ENCODE peak calls at places on chromosomes 11 and 22, in seven cellular contexts. O is kidney, N is ovary, C is left ventricle myocardium inferior, D is brain microvascular endothelial cell, U is fibroblast of mammary gland, J is right lobe of liver. S is an unnamed sample.

GRCh38 chr11:67372232-67372992 is 986 bp downstream of the CLCF1 start:
- DNase-seq in O (peak; percentile 87), N (peak; percentile 72), C (no peak), D (no peak), U (no peak), J (no peak), S (peak; percentile 53)

GRCh38 chr11:120303004-120303637 is 22.0 kb upstream of the TLCD5 start:
- DNase-seq in O (no peak), N (peak; percentile 53), C (peak; percentile 51), D (peak; percentile 74), U (peak; percentile 72), J (no peak), S (peak; percentile 79)

GRCh38 chr11:108117746-108118371 is 3.5 kb upstream of the ACAT1 start:
- DNase-seq in O (no peak), N (no peak), C (no peak), D (no peak), U (peak; percentile 77), J (no peak), S (peak; percentile 48)

GRCh38 chr22:46041642-46042041 is 64.7 kb upstream of the WNT7B start:
- DNase-seq in O (peak; percentile 44), N (no peak), C (no peak), D (no peak), U (no peak), J (peak; percentile 39), S (no peak)

GRCh38 chr11:33733978-33734377 is 2.2 kb downstream of the CD59 start:
- DNase-seq in O (no peak), N (no peak), C (no peak), D (no peak), U (no peak), J (no peak), S (no peak)

GRCh38 chr11:66685276-66686099 is 7.8 kb upstream of the RBM4B start:
- DNase-seq in O (peak; percentile 37), N (no peak), C (no peak), D (no peak), U (no peak), J (no peak), S (no peak)

GRCh38 chr11:70627219-70627618 is 228.9 kb downstream of the CTTN start:
- DNase-seq in O (no peak), N (no peak), C (no peak), D (no peak), U (no peak), J (no peak), S (no peak)

GRCh38 chr11:36558511-36559413 is 9.0 kb upstream of the RAG1 start:
- DNase-seq in O (no peak), N (no peak), C (no peak), D (no peak), U (no peak), J (no peak), S (peak; percentile 43)

GRCh38 chr22:36002861-36003260 is 25.8 kb downstream of the RBFOX2 start:
- DNase-seq in O (no peak), N (no peak), C (no peak), D (no peak), U (no peak), J (no peak), S (no peak)
- TF ChIP-seq CTCF in O (no peak), N (no peak), C (no peak), D (no peak), U (no peak), J (no peak), S (no peak)

GRCh38 chr11:58286249-58286648 is 18.2 kb upstream of the OR10W1 start:
- DNase-seq in O (no peak), N (no peak), C (no peak), D (peak; percentile 32), U (peak; percentile 47), J (no peak), S (peak; percentile 17)

GRCh38 chr11:58289266-58289665 is 21.2 kb upstream of the OR10W1 start:
- DNase-seq in O (no peak), N (no peak), C (no peak), D (no peak), U (no peak), J (no peak), S (no peak)

GRCh38 chr11:58285483-58286040 is 17.5 kb upstream of the OR10W1 start:
- DNase-seq in O (no peak), N (no peak), C (no peak), D (no peak), U (no peak), J (no peak), S (no peak)
- TF ChIP-seq CTCF in O (no peak), N (no peak), C (no peak), D (no peak), U (no peak), J (no peak), S (no peak)

DNA sequence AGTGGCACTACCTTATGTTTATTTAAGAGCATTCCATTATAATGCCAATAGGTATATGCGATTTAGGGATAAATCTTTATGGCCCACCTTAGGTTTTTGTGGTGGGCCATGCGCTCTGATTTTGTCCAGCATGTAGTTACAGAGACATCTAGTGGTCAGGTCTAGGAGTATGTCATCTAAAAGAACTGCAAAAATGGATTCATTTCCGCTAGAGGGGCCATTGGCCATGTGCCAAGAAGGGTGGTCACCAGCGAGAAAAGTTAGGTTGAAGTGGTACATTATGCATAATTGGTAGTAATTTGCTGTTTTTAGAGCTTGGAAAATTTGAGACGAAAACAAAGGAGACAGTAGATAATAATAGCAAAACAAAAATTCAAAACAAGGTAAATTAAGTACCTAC is 27.7 kb downstream of the LRRC4C start:
- DNase-seq in O (no peak), N (no peak), C (no peak), D (no peak), U (no peak), J (no peak), S (peak; percentile 6)
- TF ChIP-seq CTCF in O (peak; percentile 42), N (no peak), C (peak; percentile 59), D (peak; percentile 58), U (peak; percentile 10), J (peak; percentile 72), S (peak; percentile 19)

GRCh38 chr11:69000831-69001245 is 12.2 kb downstream of the MRGPRF start:
- DNase-seq in O (peak; percentile 65), N (peak; percentile 79), C (no peak), D (peak; percentile 50), U (peak; percentile 82), J (peak; percentile 72), S (no peak)
- TF ChIP-seq CTCF in O (peak; percentile 34), N (peak; percentile 56), C (peak; percentile 51), D (peak; percentile 76), U (peak; percentile 64), J (peak; percentile 49), S (no peak)

S was measured in GM20000.